ENCODE peak calls at places on chromosomes 7 and 10, in four cellular contexts. R is transverse colon, Z is IMR-90, F is upper lobe of left lung. M is an unnamed sample. For H3K36me3, the result is how much of the 10 kb centered on the place peaks cover.

GRCh38 chr10:7558036-7558435 is 108.7 kb downstream of the ITIH5 start:
- DNase-seq in R (no peak), Z (no peak), F (no peak), M (no peak)

GRCh38 chr7:129100827-129101166 is 43.7 kb upstream of the TSPAN33 start:
- DNase-seq in R (no peak), Z (no peak), F (no peak), M (no peak)

GRCh38 chr7:140977351-140978140 is 37.2 kb downstream of the MRPS33 start:
- DNase-seq in R (no peak), Z (no peak), F (no peak), M (no peak)

GRCh38 chr10:85831422-85831821 is 535.2 kb downstream of the GRID1 start:
- DNase-seq in R (no peak), Z (no peak), F (no peak), M (no peak)

GRCh38 chr10:91974960-91975359 is 51.4 kb downstream of the BTAF1 start:
- DNase-seq in R (no peak), Z (peak), F (no peak), M (no peak)

GRCh38 chr10:88162852-88163251 is 299.4 kb downstream of the PTEN start:
- DNase-seq in R (no peak), Z (no peak), F (no peak), M (no peak)

GRCh38 chr7:27697861-27698430 is 35.3 kb upstream of the HIBADH start:
- DNase-seq in R (peak), Z (peak), F (peak), M (no peak)

GRCh38 chr10:130757271-130757670 is 554.2 kb downstream of the TCERG1L start:
- DNase-seq in R (no peak), Z (no peak), F (peak), M (peak)

GRCh38 chr10:130802301-130802700 is 509.2 kb downstream of the TCERG1L start:
- DNase-seq in R (no peak), Z (no peak), F (no peak), M (peak)

GRCh38 chr10:44618910-44619309 is 234.0 kb upstream of the CXCL12 start:
- DNase-seq in R (no peak), Z (no peak), F (no peak), M (no peak)

GRCh38 chr7:120735791-120736190 is 122.2 kb downstream of the TSPAN12 start:
- DNase-seq in R (no peak), Z (peak), F (no peak), M (no peak)

GRCh38 chr10:74153123-74153522 is 2.1 kb downstream of the ADK start:
- DNase-seq in R (no peak), Z (peak), F (no peak), M (no peak)

GRCh38 chr7:152086513-152086912 is 61.0 kb downstream of the GALNT11 start:
- DNase-seq in R (no peak), Z (no peak), F (no peak), M (no peak)

GRCh38 chr10:16155761-16156322 is 281.0 kb upstream of the PTER start:
- DNase-seq in R (no peak), Z (no peak), F (no peak), M (no peak)

GRCh38 chr10:97319671-97320479 is 804 bp downstream of the FRAT1 start:
- DNase-seq in R (peak), Z (no peak), F (peak), M (no peak)

GRCh38 chr10:88913803-88914202 is 33.8 kb downstream of the STAMBPL1 start:
- DNase-seq in R (no peak), Z (no peak), F (no peak), M (no peak)

GRCh38 chr7:150481207-150481920 is 30.9 kb downstream of the GIMAP8 start:
- DNase-seq in R (no peak), Z (no peak), F (no peak), M (no peak)

GRCh38 chr10:45308707-45309106 is 6.7 kb downstream of the OR13A1 start:
- DNase-seq in R (no peak), Z (no peak), F (no peak), M (no peak)

GRCh38 chr10:34528320-34528719 is 286.8 kb downstream of the PARD3 start:
- DNase-seq in R (no peak), Z (peak), F (peak), M (no peak)

GRCh38 chr7:142477079-142477651 is 219.3 kb upstream of the PRSS58 start:
- DNase-seq in R (no peak), Z (peak), F (no peak), M (no peak)

GRCh38 chr10:13787015-13787421 is 200.3 kb downstream of the PRPF18 start:
- DNase-seq in R (peak), Z (peak), F (no peak), M (no peak)

GRCh38 chr7:101058355-101058754 is 26.9 kb upstream of the TRIM56 start:
- DNase-seq in R (peak), Z (peak), F (no peak), M (no peak)

GRCh38 chr7:18828333-18829100 is 288.9 kb downstream of the TWIST1 start:
- DNase-seq in R (no peak), Z (no peak), F (no peak), M (no peak)

GRCh38 chr7:39951156-39951942 is 1.3 kb downstream of the CDK13 start:
- DNase-seq in R (peak), Z (peak), F (peak), M (peak)

GRCh38 chr10:73905256-73906018 is 5.5 kb upstream of the PLAU start:
- DNase-seq in R (no peak), Z (no peak), F (no peak), M (no peak)

GRCh38 chr7:90320801-90321494 is at the start of gene FAM237B:
- DNase-seq in R (no peak), Z (no peak), F (no peak), M (no peak)

GRCh38 chr10:1212571-1213141 is 156.5 kb downstream of the WDR37 start:
- DNase-seq in R (no peak), Z (no peak), F (no peak), M (no peak)

GRCh38 chr7:35355911-35356310 is 102.0 kb upstream of the TBX20 start:
- DNase-seq in R (no peak), Z (no peak), F (no peak), M (no peak)

GRCh38 chr7:18345641-18346234 is 149.8 kb upstream of the HDAC9 start:
- DNase-seq in R (peak), Z (peak), F (no peak), M (no peak)

GRCh38 chr10:34585422-34586115 is 229.5 kb downstream of the PARD3 start:
- DNase-seq in R (no peak), Z (no peak), F (no peak), M (no peak)

GRCh38 chr10:80498833-80499671 is 38.6 kb upstream of the SH2D4B start:
- DNase-seq in R (peak), Z (peak), F (peak), M (peak)

GRCh38 chr10:108970016-108970415 is 953.3 kb downstream of the XPNPEP1 start:
- DNase-seq in R (no peak), Z (peak), F (no peak), M (no peak)

GRCh38 chr10:72426982-72427381 is 72.3 kb upstream of the DNAJB12 start:
- DNase-seq in R (no peak), Z (no peak), F (no peak), M (no peak)

GRCh38 chr10:67669978-67670377 is 26.0 kb downstream of the CTNNA3 start:
- DNase-seq in R (no peak), Z (peak), F (no peak), M (no peak)

GRCh38 chr7:46230298-46231295 is 309.5 kb upstream of the IGFBP3 start:
- DNase-seq in R (no peak), Z (no peak), F (no peak), M (no peak)

GRCh38 chr7:1071731-1072254 is 16.1 kb upstream of the GPER1 start:
- DNase-seq in R (no peak), Z (no peak), F (no peak), M (no peak)

GRCh38 chr7:1068013-1068412 is 19.9 kb upstream of the GPER1 start:
- DNase-seq in R (no peak), Z (no peak), F (no peak), M (no peak)

GRCh38 chr7:1073211-1073977 is 14.5 kb upstream of the GPER1 start:
- DNase-seq in R (no peak), Z (no peak), F (no peak), M (no peak)

GRCh38 chr7:1068656-1069055 is 19.3 kb upstream of the GPER1 start:
- DNase-seq in R (no peak), Z (no peak), F (no peak), M (no peak)

GRCh38 chr7:1070544-1071342 is 17.2 kb upstream of the GPER1 start:
- DNase-seq in R (no peak), Z (no peak), F (no peak), M (no peak)
- TF ChIP-seq POLR2A in R (no peak), Z (no peak), F (no peak), M (no peak)

GRCh38 chr7:106064836-106065559 is 47.1 kb downstream of the SYPL1 start:
- DNase-seq in R (peak), Z (peak), F (peak), M (peak)
- H3K4me3 ChIP-seq in R (peak), Z (no peak), F (peak), M (peak)

GRCh38 chr10:133364645-133365431 is 7.0 kb upstream of the FUOM start:
- DNase-seq in R (peak), Z (no peak), F (no peak), M (no peak)

GRCh38 chr10:133365461-133366129 is 7.6 kb downstream of the ECHS1 start:
- DNase-seq in R (no peak), Z (no peak), F (no peak), M (peak)

GRCh38 chr10:133366751-133367150 is 6.4 kb downstream of the ECHS1 start:
- DNase-seq in R (no peak), Z (no peak), F (no peak), M (peak)

GRCh38 chr10:133368153-133368552 is 5.0 kb downstream of the ECHS1 start:
- DNase-seq in R (no peak), Z (no peak), F (no peak), M (no peak)

GRCh38 chr10:133366130-133366478 is 7.0 kb downstream of the ECHS1 start:
- DNase-seq in R (no peak), Z (no peak), F (no peak), M (no peak)
- H3K36me3 ChIP-seq in R (under half), Z (half or more), F (half or more), M (half or more)

GRCh38 chr10:35639651-35640311 is 2.3 kb downstream of the FZD8 start:
- DNase-seq in R (peak), Z (peak), F (no peak), M (peak)
- TF ChIP-seq POLR2A in R (no peak), Z (no peak), F (no peak), M (no peak)

GRCh38 chr10:110214380-110214826 is 7.0 kb downstream of the MXI1 start:
- DNase-seq in R (no peak), Z (peak), F (no peak), M (no peak)

GRCh38 chr10:110211455-110211843 is 4.0 kb downstream of the MXI1 start:
- DNase-seq in R (no peak), Z (no peak), F (no peak), M (no peak)

GRCh38 chr10:110209926-110210662 is 2.7 kb downstream of the MXI1 start:
- DNase-seq in R (peak), Z (peak), F (no peak), M (peak)

GRCh38 chr10:110210663-110211454 is 3.5 kb downstream of the MXI1 start:
- DNase-seq in R (peak), Z (peak), F (peak), M (peak)

GRCh38 chr10:110212119-110213006 is 5.0 kb downstream of the MXI1 start:
- DNase-seq in R (peak), Z (no peak), F (peak), M (no peak)
- H3K4me3 ChIP-seq in R (peak), Z (no peak), F (peak), M (peak)

GRCh38 chr10:59799421-59799820 is 46.2 kb upstream of the MRLN start:
- DNase-seq in R (no peak), Z (no peak), F (no peak), M (no peak)
- H3K36me3 ChIP-seq in R (under half), Z (under half), F (under half), M (half or more)

DNA sequence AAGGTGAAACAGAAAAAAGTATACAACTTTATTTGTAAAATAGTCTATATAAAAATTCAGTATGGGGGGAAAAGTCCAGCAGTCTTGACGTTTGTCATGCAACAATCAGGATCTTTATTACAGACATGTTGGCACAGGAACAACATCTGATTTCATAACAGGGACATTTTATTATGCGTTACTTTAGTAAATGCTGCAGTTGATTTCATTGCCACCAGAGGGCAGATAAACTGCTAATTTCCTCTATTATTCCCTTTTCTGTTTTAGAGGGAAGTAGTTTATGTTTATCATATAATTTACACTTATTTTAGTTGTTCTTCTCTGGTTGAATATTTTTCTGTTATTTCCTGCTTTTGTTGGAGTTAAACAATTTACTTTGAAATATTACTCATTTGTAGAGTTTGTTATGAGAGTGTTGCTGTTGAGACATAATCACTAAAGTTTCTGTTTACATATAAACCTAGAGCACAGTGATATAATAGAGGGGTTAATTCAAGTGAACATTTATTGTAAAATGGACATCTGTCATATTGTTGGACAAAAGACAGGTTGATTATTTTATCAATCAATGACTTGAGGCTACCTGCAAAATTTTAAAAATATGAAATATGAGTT is 3.3 kb downstream of the PLXDC2 start:
- DNase-seq in R (peak), Z (peak), F (no peak), M (no peak)
- TF ChIP-seq POLR2A in R (no peak), Z (no peak), F (no peak), M (no peak)

GRCh38 chr10:30491204-30491603 is 57.2 kb downstream of the MAP3K8 start:
- DNase-seq in R (no peak), Z (peak), F (peak), M (no peak)

GRCh38 chr10:30490289-30491000 is 56.5 kb downstream of the MAP3K8 start:
- DNase-seq in R (no peak), Z (no peak), F (no peak), M (no peak)

GRCh38 chr10:30491832-30492530 is 58.0 kb downstream of the MAP3K8 start:
- DNase-seq in R (no peak), Z (no peak), F (no peak), M (no peak)

GRCh38 chr10:30489291-30489823 is 55.4 kb downstream of the MAP3K8 start:
- DNase-seq in R (no peak), Z (no peak), F (no peak), M (no peak)

DNA sequence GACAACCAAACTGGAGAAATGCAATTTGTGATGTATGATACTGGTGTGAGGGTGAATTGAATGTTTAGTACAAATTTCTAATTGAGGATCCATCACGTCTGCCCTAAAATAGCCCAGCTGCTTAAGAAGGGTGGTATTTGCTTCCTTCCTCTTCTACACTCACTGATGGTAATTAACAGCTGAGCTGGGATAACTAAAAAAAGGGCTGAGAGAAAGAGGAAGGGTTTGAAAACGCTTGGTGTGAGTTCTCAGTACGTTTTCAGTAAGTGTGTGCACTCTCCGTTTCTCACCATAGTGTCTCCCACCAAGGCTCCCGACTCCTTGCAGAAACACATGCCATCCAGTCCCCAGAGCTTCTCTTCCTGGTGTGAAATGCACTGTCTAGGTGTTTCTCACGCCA is 54.3 kb downstream of the MAP3K8 start:
- DNase-seq in R (no peak), Z (no peak), F (no peak), M (no peak)
- H3K4me3 ChIP-seq in R (no peak), Z (no peak), F (no peak), M (no peak)

DNA sequence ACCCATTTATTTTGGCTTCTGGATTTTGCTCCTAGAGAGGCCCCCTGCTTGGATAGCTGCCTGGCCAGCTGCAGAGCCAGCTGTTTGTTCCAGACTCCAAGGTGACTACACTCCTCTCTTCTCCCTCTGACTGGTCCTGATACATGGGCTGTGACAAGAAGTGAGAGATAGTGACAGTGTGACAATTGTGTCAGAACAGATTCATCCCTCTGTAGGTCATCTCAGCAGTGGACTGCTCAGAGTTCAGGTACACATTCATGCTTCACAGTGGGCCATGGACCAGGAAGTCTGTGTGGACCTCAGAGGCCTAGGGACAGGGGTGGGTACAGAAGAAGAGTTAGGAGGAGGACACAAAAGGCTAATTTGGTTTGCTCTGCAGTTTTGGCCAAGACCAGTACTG is 188.2 kb upstream of the MKLN1 start:
- DNase-seq in R (no peak), Z (no peak), F (no peak), M (no peak)
- H3K36me3 ChIP-seq in R (under half), Z (under half), F (under half), M (under half)

M was measured in suprapubic skin.